ENCODE peak calls at places on chromosomes 6 and 20, in six cellular contexts. Q is stimulated activated CD4-positive, alpha-beta T cell treated with anti-CD3 and anti-CD28 coated beads, Interleukin-1b, Interleukin-23, amount 100 ng/mL, for 1 hour; M is breast epithelium; F is skeletal muscle cell; K is GM23248; W is ureter. S is an unnamed sample.

GRCh38 chr6:5471637-5472430 is 210.5 kb downstream of the FARS2 start:
- DNase-seq in Q (no peak), K (no peak), F (no peak), M (no peak), W (no peak), S (no peak)

GRCh38 chr6:166605752-166606151 is 19.3 kb upstream of the RAMACL start:
- DNase-seq in F (no peak), M (no peak), K (no peak), W (no peak), Q (no peak), S (no peak)

GRCh38 chr6:170456886-170457698 is 96.0 kb downstream of the PSMB1 start:
- DNase-seq in K (no peak), F (no peak), Q (no peak), M (no peak), W (no peak), S (no peak)

GRCh38 chr6:36843169-36843568 is 3.9 kb upstream of the CPNE5 start:
- DNase-seq in F (no peak), Q (no peak), M (no peak), W (no peak), K (no peak), S (no peak)

GRCh38 chr6:109660526-109660925 is 30.5 kb downstream of the AK9 start:
- DNase-seq in K (no peak), M (no peak), F (no peak), W (no peak), Q (no peak), S (no peak)

GRCh38 chr20:50169329-50169823 is 15.9 kb upstream of the PEDS1 start:
- DNase-seq in W (peak), F (no peak), Q (peak), M (peak), K (peak), S (peak)

GRCh38 chr6:156395276-156395675 is 381.9 kb upstream of the ARID1B start:
- DNase-seq in F (no peak), W (no peak), M (no peak), K (no peak), Q (no peak), S (no peak)

GRCh38 chr6:83958250-83958685 is 75.3 kb upstream of the MRAP2 start:
- DNase-seq in K (no peak), M (no peak), F (no peak), W (no peak), Q (no peak), S (no peak)

GRCh38 chr6:161195418-161195817 is 78.4 kb downstream of the AGPAT4 start:
- DNase-seq in M (no peak), W (no peak), Q (no peak), F (no peak), K (no peak), S (no peak)

GRCh38 chr6:112218563-112218962 is 35.8 kb downstream of the LAMA4 start:
- DNase-seq in M (no peak), W (no peak), K (peak), Q (no peak), F (no peak), S (no peak)

GRCh38 chr6:112017169-112017568 is 36.7 kb upstream of the CCN6 start:
- DNase-seq in M (no peak), Q (no peak), W (no peak), K (no peak), F (no peak), S (no peak)

GRCh38 chr20:38953630-38954340 is 8.4 kb upstream of the DHX35 start:
- DNase-seq in Q (no peak), W (no peak), M (no peak), K (no peak), F (no peak), S (no peak)

GRCh38 chr6:99119109-99120031 is 171.6 kb upstream of the FBXL4 start:
- DNase-seq in K (peak), Q (no peak), M (no peak), W (no peak), F (peak), S (no peak)

GRCh38 chr6:46555129-46555528 is 63.9 kb upstream of the RCAN2 start:
- DNase-seq in Q (no peak), M (no peak), W (no peak), K (no peak), F (no peak), S (no peak)

GRCh38 chr6:85285934-85286333 is 163.9 kb upstream of the NT5E start:
- DNase-seq in M (no peak), F (no peak), W (no peak), Q (no peak), K (no peak), S (no peak)

GRCh38 chr6:91824346-91824745 is 1237.5 kb upstream of the MAP3K7 start:
- DNase-seq in M (no peak), W (no peak), Q (no peak), K (no peak), F (peak), S (no peak)

GRCh38 chr6:55917756-55918415 is 42.5 kb upstream of the BMP5 start:
- DNase-seq in M (no peak), K (peak), F (no peak), Q (no peak), W (no peak), S (no peak)

GRCh38 chr6:10837009-10837691 is 1.2 kb downstream of the MAK start:
- DNase-seq in M (no peak), F (no peak), W (no peak), K (peak), Q (no peak), S (no peak)

GRCh38 chr6:117137711-117138110 is 127.6 kb upstream of the VGLL2 start:
- DNase-seq in K (no peak), M (no peak), F (no peak), W (no peak), Q (no peak), S (no peak)

GRCh38 chr6:12941422-12941821 is 224.9 kb downstream of the PHACTR1 start:
- DNase-seq in F (no peak), W (no peak), Q (no peak), K (peak), M (no peak), S (no peak)

GRCh38 chr6:11710221-11710836 is 68.3 kb downstream of the ADTRP start:
- DNase-seq in K (no peak), W (no peak), Q (no peak), F (no peak), M (no peak), S (no peak)

GRCh38 chr6:13454286-13455221 is 32.8 kb downstream of the GFOD1 start:
- DNase-seq in Q (peak), F (peak), K (peak), M (no peak), W (no peak), S (no peak)

GRCh38 chr6:143368426-143368825 is 82.1 kb downstream of the ADAT2 start:
- DNase-seq in W (no peak), K (peak), M (no peak), Q (no peak), F (peak), S (no peak)

GRCh38 chr6:155771822-155772221 is 316.2 kb upstream of the NOX3 start:
- DNase-seq in Q (no peak), F (no peak), M (no peak), K (no peak), W (no peak), S (no peak)

GRCh38 chr20:47482705-47483104 is 19.0 kb upstream of the NCOA3 start:
- DNase-seq in K (no peak), W (no peak), F (no peak), M (no peak), Q (no peak), S (no peak)

GRCh38 chr20:48809672-48810071 is 18.1 kb downstream of the PREX1 start:
- DNase-seq in W (no peak), K (no peak), F (no peak), Q (no peak), M (no peak), S (no peak)

GRCh38 chr20:36121981-36122930 is 32.3 kb upstream of the EPB41L1 start:
- DNase-seq in K (no peak), W (peak), M (peak), Q (no peak), F (no peak), S (no peak)